ENCODE peak calls at places on chromosome 20, in six cellular contexts. X, M, H, A, E and N are unnamed samples. For H3K4me1, the result is how much of the 10 kb centered on the place peaks cover.

GRCh38 chr20:59634435-59635005 is 30.2 kb downstream of the PHACTR3 start:
- DNase-seq in X (no peak), M (no peak), H (no peak), A (no peak), E (no peak), N (no peak)

GRCh38 chr20:41339957-41340326 is 679 bp upstream of the LPIN3 start:
- DNase-seq in X (peak), M (peak), H (no peak), A (peak), E (peak), N (peak)

GRCh38 chr20:49989234-49990065 is 6.7 kb downstream of the SNAI1 start:
- DNase-seq in X (no peak), M (no peak), H (no peak), A (peak), E (peak), N (peak)

GRCh38 chr20:51022227-51022802 is 592 bp downstream of the KCNG1 start:
- DNase-seq in X (no peak), M (no peak), H (no peak), A (no peak), E (no peak), N (no peak)

GRCh38 chr20:10332656-10333421 is 101.2 kb downstream of the MKKS start:
- DNase-seq in X (no peak), M (no peak), H (no peak), A (no peak), E (no peak), N (no peak)

GRCh38 chr20:60882776-60883303 is 369.2 kb upstream of the CDH4 start:
- DNase-seq in X (no peak), M (no peak), H (no peak), A (no peak), E (no peak), N (no peak)

GRCh38 chr20:48767269-48767960 is 60.4 kb downstream of the PREX1 start:
- DNase-seq in X (no peak), M (no peak), H (no peak), A (no peak), E (no peak), N (no peak)

GRCh38 chr20:48599106-48599747 is 228.6 kb downstream of the PREX1 start:
- DNase-seq in X (no peak), M (no peak), H (no peak), A (no peak), E (no peak), N (no peak)

GRCh38 chr20:44117296-44118184 is 69.4 kb downstream of the JPH2 start:
- DNase-seq in X (no peak), M (no peak), H (no peak), A (no peak), E (no peak), N (no peak)

DNA sequence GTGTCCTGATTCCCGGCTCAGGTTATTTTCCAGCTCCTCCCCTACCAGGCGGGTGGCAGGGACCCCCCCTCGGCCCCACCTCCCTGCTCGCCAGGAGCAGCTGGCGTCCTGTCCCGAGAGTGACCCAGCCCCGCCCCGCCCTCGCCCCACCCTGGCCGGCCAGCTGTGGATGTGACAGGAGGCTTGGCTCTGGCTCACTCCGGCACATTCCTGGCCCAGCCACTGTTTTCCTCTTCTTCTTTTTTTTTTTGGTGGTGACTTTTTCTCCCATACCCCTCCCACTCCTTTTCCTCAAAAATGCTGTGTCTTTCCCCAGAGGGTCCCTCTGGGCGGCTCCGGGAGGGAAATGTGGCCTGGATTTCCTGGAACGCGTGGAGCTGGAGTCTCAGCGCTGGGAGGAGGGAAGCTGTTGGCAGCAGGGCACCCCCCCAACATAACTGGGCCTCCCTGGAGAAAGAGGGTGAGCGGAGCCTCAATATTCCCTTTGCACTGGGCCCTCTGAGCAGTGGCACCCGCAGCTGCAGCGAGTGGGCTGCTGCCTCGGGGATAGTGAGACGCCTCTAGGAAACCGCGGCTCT is 28.3 kb upstream of the CSNK2A1 start:
- DNase-seq in X (no peak), M (no peak), H (no peak), A (peak), E (peak), N (no peak)
- H3K4me1 ChIP-seq in X (under half), M (under half), H (under half), A (under half), E (under half), N (under half)

GRCh38 chr20:4722571-4722970 is 862 bp downstream of the PRND start:
- DNase-seq in X (no peak), M (no peak), H (no peak), A (no peak), E (no peak), N (no peak)
- H3K9ac ChIP-seq in X (no peak), M (no peak), H (no peak), A (no peak), E (no peak), N (no peak)

GRCh38 chr20:6590891-6591679 is 176.4 kb upstream of the BMP2 start:
- DNase-seq in X (no peak), M (no peak), H (no peak), A (no peak), E (no peak), N (no peak)

GRCh38 chr20:6600336-6600735 is 167.2 kb upstream of the BMP2 start:
- DNase-seq in X (no peak), M (no peak), H (no peak), A (no peak), E (no peak), N (no peak)

GRCh38 chr20:6599876-6600275 is 167.6 kb upstream of the BMP2 start:
- DNase-seq in X (no peak), M (no peak), H (no peak), A (no peak), E (no peak), N (no peak)

GRCh38 chr20:6595704-6596103 is 171.8 kb upstream of the BMP2 start:
- DNase-seq in X (no peak), M (no peak), H (no peak), A (no peak), E (no peak), N (no peak)
- TF ChIP-seq ZNF274 in X (no peak), M (no peak), H (no peak), A (no peak), E (no peak), N (no peak)

DNA sequence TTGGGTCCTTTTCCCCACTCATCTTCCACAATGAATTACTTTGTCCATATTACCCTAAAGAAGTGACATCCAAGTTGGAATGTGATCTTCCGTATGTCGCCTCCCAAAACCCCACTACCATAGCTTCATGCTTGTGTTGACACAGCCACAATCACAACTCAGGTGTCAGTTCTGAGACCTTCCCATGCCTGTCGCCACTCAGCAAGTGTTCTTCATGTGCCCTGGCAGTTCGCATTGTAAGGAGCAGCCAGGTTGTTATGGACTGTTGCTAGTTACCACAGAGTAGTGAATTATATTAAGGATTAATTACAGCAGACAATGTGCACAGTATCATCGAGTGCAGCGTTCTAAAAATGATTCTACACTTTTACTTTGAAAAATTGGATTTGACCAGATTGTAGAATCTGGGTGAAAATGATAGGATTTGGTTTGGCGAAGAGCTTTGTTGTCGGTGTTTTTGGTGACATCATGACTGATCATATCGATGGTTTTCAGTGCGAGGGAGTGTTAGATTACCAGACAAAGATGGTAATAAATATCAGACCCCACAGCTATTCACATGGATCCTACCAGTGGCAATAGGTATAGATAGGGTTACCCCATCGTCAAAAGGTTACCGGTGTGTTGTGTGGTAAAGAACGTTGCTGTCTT is 1.7 kb downstream of the PCMTD2 start:
- DNase-seq in X (no peak), M (no peak), H (no peak), A (peak), E (peak), N (no peak)
- H3K4me1 ChIP-seq in X (under half), M (half or more), H (under half), A (under half), E (under half), N (under half)

GRCh38 chr20:63518351-63518861 is 2.2 kb upstream of the PPDPF start:
- DNase-seq in X (no peak), M (no peak), H (no peak), A (peak), E (no peak), N (no peak)
- H3K9ac ChIP-seq in X (no peak), M (no peak), H (no peak), A (no peak), E (no peak), N (peak)